ENCODE peak calls at places on chromosomes 1 and 21, in eight cellular contexts. One of them, this sample, is unnamed.

GRCh38 chr1:55213885-55214213 is 1.3 kb downstream of the USP24 start:
- DNase-seq in epithelial cell of proximal tubule: no peak
- DNase-seq in lower lobe of right lung: no peak
- DNase-seq in CD8-positive, alpha-beta T cell: no peak
- DNase-seq in prostate gland: no peak
- DNase-seq in cardiac muscle cell: no peak
- DNase-seq in choroid plexus epithelial cell: no peak
- DNase-seq in PC-3: no peak
- DNase-seq in this sample: no peak

GRCh38 chr1:112507896-112508241 is 896 bp upstream of the WNT2B start:
- DNase-seq in epithelial cell of proximal tubule: no peak
- DNase-seq in lower lobe of right lung: no peak
- DNase-seq in CD8-positive, alpha-beta T cell: no peak
- DNase-seq in prostate gland: no peak
- DNase-seq in cardiac muscle cell: no peak
- DNase-seq in choroid plexus epithelial cell: no peak
- DNase-seq in PC-3: peak; percentile 18
- DNase-seq in this sample: no peak

GRCh38 chr1:42947965-42948732 is 10.5 kb downstream of the SLC2A1 start:
- DNase-seq in epithelial cell of proximal tubule: no peak
- DNase-seq in lower lobe of right lung: no peak
- DNase-seq in CD8-positive, alpha-beta T cell: no peak
- DNase-seq in prostate gland: no peak
- DNase-seq in cardiac muscle cell: no peak
- DNase-seq in choroid plexus epithelial cell: no peak
- DNase-seq in PC-3: no peak
- DNase-seq in this sample: no peak

GRCh38 chr1:46512792-46513190 is 23.2 kb downstream of the DMBX1 start:
- DNase-seq in epithelial cell of proximal tubule: no peak
- DNase-seq in lower lobe of right lung: no peak
- DNase-seq in CD8-positive, alpha-beta T cell: no peak
- DNase-seq in prostate gland: no peak
- DNase-seq in cardiac muscle cell: no peak
- DNase-seq in choroid plexus epithelial cell: no peak
- DNase-seq in PC-3: no peak
- DNase-seq in this sample: no peak

GRCh38 chr21:38380391-38381137 is 117.7 kb downstream of the ERG start:
- DNase-seq in epithelial cell of proximal tubule: no peak
- DNase-seq in lower lobe of right lung: no peak
- DNase-seq in CD8-positive, alpha-beta T cell: no peak
- DNase-seq in prostate gland: no peak
- DNase-seq in cardiac muscle cell: peak; percentile 50
- DNase-seq in choroid plexus epithelial cell: peak; percentile 62
- DNase-seq in PC-3: peak; percentile 52
- DNase-seq in this sample: peak; percentile 13

GRCh38 chr1:156815307-156815826 is 1.3 kb downstream of the SH2D2A start:
- DNase-seq in epithelial cell of proximal tubule: no peak
- DNase-seq in lower lobe of right lung: no peak
- DNase-seq in CD8-positive, alpha-beta T cell: no peak
- DNase-seq in prostate gland: no peak
- DNase-seq in cardiac muscle cell: peak; percentile 83
- DNase-seq in choroid plexus epithelial cell: peak; percentile 86
- DNase-seq in PC-3: peak; percentile 69
- DNase-seq in this sample: peak; percentile 59

GRCh38 chr1:20362856-20363255 is 72.2 kb downstream of the VWA5B1 start:
- DNase-seq in epithelial cell of proximal tubule: no peak
- DNase-seq in lower lobe of right lung: no peak
- DNase-seq in CD8-positive, alpha-beta T cell: no peak
- DNase-seq in prostate gland: no peak
- DNase-seq in cardiac muscle cell: no peak
- DNase-seq in choroid plexus epithelial cell: no peak
- DNase-seq in PC-3: no peak
- DNase-seq in this sample: no peak

GRCh38 chr1:169835647-169836046 is 40.9 kb upstream of the METTL18 start:
- DNase-seq in epithelial cell of proximal tubule: no peak
- DNase-seq in lower lobe of right lung: no peak
- DNase-seq in CD8-positive, alpha-beta T cell: no peak
- DNase-seq in prostate gland: no peak
- DNase-seq in cardiac muscle cell: no peak
- DNase-seq in choroid plexus epithelial cell: no peak
- DNase-seq in PC-3: no peak
- DNase-seq in this sample: no peak

GRCh38 chr21:35995522-35996088 is 64.7 kb downstream of the SETD4 start:
- DNase-seq in epithelial cell of proximal tubule: no peak
- DNase-seq in lower lobe of right lung: no peak
- DNase-seq in CD8-positive, alpha-beta T cell: no peak
- DNase-seq in prostate gland: no peak
- DNase-seq in cardiac muscle cell: no peak
- DNase-seq in choroid plexus epithelial cell: no peak
- DNase-seq in PC-3: peak; percentile 35
- DNase-seq in this sample: no peak

GRCh38 chr1:20634594-20635084 is 1.4 kb downstream of the PINK1 start:
- DNase-seq in epithelial cell of proximal tubule: no peak
- DNase-seq in lower lobe of right lung: peak; percentile 73
- DNase-seq in CD8-positive, alpha-beta T cell: no peak
- DNase-seq in prostate gland: peak; percentile 27
- DNase-seq in cardiac muscle cell: peak; percentile 54
- DNase-seq in choroid plexus epithelial cell: peak; percentile 72
- DNase-seq in PC-3: peak; percentile 71
- DNase-seq in this sample: peak; percentile 72

GRCh38 chr1:159921700-159922498 is 3.4 kb downstream of the TAGLN2 start:
- DNase-seq in epithelial cell of proximal tubule: no peak
- DNase-seq in lower lobe of right lung: no peak
- DNase-seq in CD8-positive, alpha-beta T cell: no peak
- DNase-seq in prostate gland: no peak
- DNase-seq in cardiac muscle cell: peak; percentile 59
- DNase-seq in choroid plexus epithelial cell: no peak
- DNase-seq in PC-3: no peak
- DNase-seq in this sample: no peak

GRCh38 chr1:161505892-161506173 is 576 bp downstream of the FCGR2A start:
- DNase-seq in epithelial cell of proximal tubule: no peak
- DNase-seq in lower lobe of right lung: no peak
- DNase-seq in CD8-positive, alpha-beta T cell: no peak
- DNase-seq in prostate gland: no peak
- DNase-seq in cardiac muscle cell: no peak
- DNase-seq in choroid plexus epithelial cell: no peak
- DNase-seq in PC-3: no peak
- DNase-seq in this sample: no peak

GRCh38 chr1:3352084-3352951 is 102.1 kb upstream of the ARHGEF16 start:
- DNase-seq in epithelial cell of proximal tubule: no peak
- DNase-seq in lower lobe of right lung: no peak
- DNase-seq in CD8-positive, alpha-beta T cell: no peak
- DNase-seq in prostate gland: peak; percentile 35
- DNase-seq in cardiac muscle cell: peak; percentile 65
- DNase-seq in choroid plexus epithelial cell: peak; percentile 86
- DNase-seq in PC-3: peak; percentile 15
- DNase-seq in this sample: peak; percentile 89

GRCh38 chr21:31801551-31802234 is 69.8 kb upstream of the SCAF4 start:
- DNase-seq in epithelial cell of proximal tubule: no peak
- DNase-seq in lower lobe of right lung: no peak
- DNase-seq in CD8-positive, alpha-beta T cell: no peak
- DNase-seq in prostate gland: no peak
- DNase-seq in cardiac muscle cell: no peak
- DNase-seq in choroid plexus epithelial cell: no peak
- DNase-seq in PC-3: no peak
- DNase-seq in this sample: no peak

GRCh38 chr1:30540611-30541192 is 182.7 kb downstream of the MATN1 start:
- DNase-seq in epithelial cell of proximal tubule: no peak
- DNase-seq in lower lobe of right lung: no peak
- DNase-seq in CD8-positive, alpha-beta T cell: no peak
- DNase-seq in prostate gland: no peak
- DNase-seq in cardiac muscle cell: no peak
- DNase-seq in choroid plexus epithelial cell: no peak
- DNase-seq in PC-3: no peak
- DNase-seq in this sample: no peak

GRCh38 chr1:91550961-91551360 is 50.3 kb downstream of the CDC7 start:
- DNase-seq in epithelial cell of proximal tubule: no peak
- DNase-seq in lower lobe of right lung: no peak
- DNase-seq in CD8-positive, alpha-beta T cell: no peak
- DNase-seq in prostate gland: no peak
- DNase-seq in cardiac muscle cell: no peak
- DNase-seq in choroid plexus epithelial cell: peak; percentile 45
- DNase-seq in PC-3: no peak
- DNase-seq in this sample: no peak

GRCh38 chr1:29802181-29803068 is 566.1 kb downstream of the PTPRU start:
- DNase-seq in epithelial cell of proximal tubule: no peak
- DNase-seq in lower lobe of right lung: no peak
- DNase-seq in CD8-positive, alpha-beta T cell: peak; percentile 25
- DNase-seq in prostate gland: no peak
- DNase-seq in cardiac muscle cell: no peak
- DNase-seq in choroid plexus epithelial cell: no peak
- DNase-seq in PC-3: no peak
- DNase-seq in this sample: no peak

GRCh38 chr21:31559368-31560119 is 99.9 kb upstream of the SOD1 start:
- DNase-seq in epithelial cell of proximal tubule: peak; percentile 48
- DNase-seq in lower lobe of right lung: peak; percentile 80
- DNase-seq in CD8-positive, alpha-beta T cell: peak; percentile 94
- DNase-seq in prostate gland: peak; percentile 92
- DNase-seq in cardiac muscle cell: peak; percentile 98
- DNase-seq in choroid plexus epithelial cell: peak; percentile 98
- DNase-seq in PC-3: peak; percentile 93
- DNase-seq in this sample: peak; percentile 97

DNA sequence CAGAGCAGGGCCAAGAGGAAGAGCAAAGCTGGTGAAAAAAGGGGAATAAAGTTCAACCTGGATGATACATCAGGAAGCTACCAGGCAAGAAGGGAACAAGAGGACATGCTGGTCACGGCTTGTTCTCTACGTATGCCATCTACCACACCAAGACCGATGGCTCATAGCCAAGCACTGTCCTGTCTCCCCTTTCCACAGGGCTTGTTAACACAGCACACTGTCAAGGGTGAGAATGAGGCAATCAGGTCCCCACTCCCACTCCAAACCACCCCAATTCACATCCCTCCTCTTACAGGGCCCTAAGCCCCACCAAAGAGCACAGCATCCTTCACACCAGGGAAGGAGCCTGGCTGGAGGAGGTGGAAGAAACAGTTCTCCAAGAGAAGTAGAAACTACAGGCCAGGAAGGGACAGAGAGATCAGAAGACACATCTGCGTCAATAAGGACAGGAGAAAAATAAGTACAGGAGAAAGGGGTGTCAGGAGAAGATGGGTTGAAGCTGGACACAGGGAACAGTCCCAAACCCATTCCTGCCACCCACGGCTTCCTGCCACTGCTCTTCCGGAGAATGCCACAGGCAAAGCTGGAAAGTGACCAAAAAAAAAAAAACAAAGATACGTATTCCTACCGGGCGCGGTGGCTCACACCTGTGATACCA is 923 bp upstream of the SHC1 start:
- DNase-seq in epithelial cell of proximal tubule: no peak
- DNase-seq in lower lobe of right lung: no peak
- DNase-seq in CD8-positive, alpha-beta T cell: no peak
- DNase-seq in prostate gland: peak; percentile 72
- DNase-seq in cardiac muscle cell: no peak
- DNase-seq in choroid plexus epithelial cell: peak; percentile 61
- DNase-seq in PC-3: peak; percentile 60
- DNase-seq in this sample: no peak
- H3K4me3 ChIP-seq in epithelial cell of proximal tubule: peak overlapping the region; percentile 54
- H3K4me3 ChIP-seq in lower lobe of right lung: peak overlapping the region; percentile 83
- H3K4me3 ChIP-seq in CD8-positive, alpha-beta T cell: no peak overlapping the region
- H3K4me3 ChIP-seq in prostate gland: no peak overlapping the region
- H3K4me3 ChIP-seq in cardiac muscle cell: no peak overlapping the region
- H3K4me3 ChIP-seq in choroid plexus epithelial cell: peak overlapping the region; percentile 71
- H3K4me3 ChIP-seq in PC-3: peak overlapping the region; percentile 35
- H3K4me3 ChIP-seq in this sample: peak overlapping the region; percentile 17

GRCh38 chr1:34369701-34370455 is 193.2 kb downstream of the C1orf94 start:
- DNase-seq in epithelial cell of proximal tubule: no peak
- DNase-seq in lower lobe of right lung: no peak
- DNase-seq in CD8-positive, alpha-beta T cell: no peak
- DNase-seq in prostate gland: peak; percentile 1
- DNase-seq in cardiac muscle cell: no peak
- DNase-seq in choroid plexus epithelial cell: no peak
- DNase-seq in PC-3: no peak
- DNase-seq in this sample: no peak

GRCh38 chr1:34370748-34371147 is 194.0 kb downstream of the C1orf94 start:
- DNase-seq in epithelial cell of proximal tubule: no peak
- DNase-seq in lower lobe of right lung: no peak
- DNase-seq in CD8-positive, alpha-beta T cell: no peak
- DNase-seq in prostate gland: no peak
- DNase-seq in cardiac muscle cell: no peak
- DNase-seq in choroid plexus epithelial cell: no peak
- DNase-seq in PC-3: no peak
- DNase-seq in this sample: no peak

GRCh38 chr1:34366875-34367624 is 190.3 kb downstream of the C1orf94 start:
- DNase-seq in epithelial cell of proximal tubule: no peak
- DNase-seq in lower lobe of right lung: no peak
- DNase-seq in CD8-positive, alpha-beta T cell: no peak
- DNase-seq in prostate gland: peak; percentile 1
- DNase-seq in cardiac muscle cell: no peak
- DNase-seq in choroid plexus epithelial cell: no peak
- DNase-seq in PC-3: no peak
- DNase-seq in this sample: no peak

GRCh38 chr1:34365295-34365694 is 188.6 kb downstream of the C1orf94 start:
- DNase-seq in epithelial cell of proximal tubule: no peak
- DNase-seq in lower lobe of right lung: no peak
- DNase-seq in CD8-positive, alpha-beta T cell: no peak
- DNase-seq in prostate gland: no peak
- DNase-seq in cardiac muscle cell: no peak
- DNase-seq in choroid plexus epithelial cell: no peak
- DNase-seq in PC-3: no peak
- DNase-seq in this sample: no peak

GRCh38 chr1:34367954-34368353 is 191.2 kb downstream of the C1orf94 start:
- DNase-seq in epithelial cell of proximal tubule: no peak
- DNase-seq in lower lobe of right lung: no peak
- DNase-seq in CD8-positive, alpha-beta T cell: no peak
- DNase-seq in prostate gland: no peak
- DNase-seq in cardiac muscle cell: no peak
- DNase-seq in choroid plexus epithelial cell: no peak
- DNase-seq in PC-3: no peak
- DNase-seq in this sample: no peak
- TF ChIP-seq CTCF in epithelial cell of proximal tubule: no peak
- TF ChIP-seq CTCF in lower lobe of right lung: no peak
- TF ChIP-seq CTCF in CD8-positive, alpha-beta T cell: no peak
- TF ChIP-seq CTCF in prostate gland: no peak
- TF ChIP-seq CTCF in cardiac muscle cell: no peak
- TF ChIP-seq CTCF in choroid plexus epithelial cell: no peak
- TF ChIP-seq CTCF in PC-3: no peak
- TF ChIP-seq CTCF in this sample: no peak

GRCh38 chr1:155137129-155137528 is 1.5 kb downstream of the SLC50A1 start:
- DNase-seq in epithelial cell of proximal tubule: no peak
- DNase-seq in lower lobe of right lung: no peak
- DNase-seq in CD8-positive, alpha-beta T cell: no peak
- DNase-seq in prostate gland: no peak
- DNase-seq in cardiac muscle cell: no peak
- DNase-seq in choroid plexus epithelial cell: no peak
- DNase-seq in PC-3: no peak
- DNase-seq in this sample: no peak
- H3K4me3 ChIP-seq in epithelial cell of proximal tubule: peak overlapping the region; percentile 87
- H3K4me3 ChIP-seq in lower lobe of right lung: peak overlapping the region; percentile 64
- H3K4me3 ChIP-seq in CD8-positive, alpha-beta T cell: peak overlapping the region; percentile 93
- H3K4me3 ChIP-seq in prostate gland: peak overlapping the region; percentile 58
- H3K4me3 ChIP-seq in cardiac muscle cell: no peak overlapping the region
- H3K4me3 ChIP-seq in choroid plexus epithelial cell: peak overlapping the region; percentile 45
- H3K4me3 ChIP-seq in PC-3: peak overlapping the region; percentile 87
- H3K4me3 ChIP-seq in this sample: no peak overlapping the region

DNA sequence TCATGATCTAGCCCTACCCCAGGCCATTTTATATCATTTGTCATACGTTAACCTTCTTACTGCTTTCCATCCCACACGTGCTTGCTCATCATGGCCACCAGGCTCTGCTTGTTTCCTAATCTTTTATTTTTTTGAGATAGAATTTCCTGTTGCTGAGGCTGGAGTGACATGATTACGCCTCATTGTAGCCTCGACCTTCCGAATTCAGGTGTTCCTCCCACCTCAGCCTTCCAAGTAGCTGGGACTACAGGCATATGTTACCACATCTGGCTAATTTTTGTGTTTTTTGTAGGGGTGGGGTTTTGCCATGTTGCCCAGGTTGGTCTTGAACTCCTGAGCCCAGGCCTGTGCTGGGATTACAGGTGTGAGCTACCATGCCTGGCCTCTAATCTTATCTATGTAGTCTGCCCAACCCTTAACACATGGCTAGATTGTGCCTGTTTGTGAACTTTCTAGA is 3.3 kb downstream of the UAP1 start:
- DNase-seq in epithelial cell of proximal tubule: no peak
- DNase-seq in lower lobe of right lung: no peak
- DNase-seq in CD8-positive, alpha-beta T cell: no peak
- DNase-seq in prostate gland: no peak
- DNase-seq in cardiac muscle cell: peak; percentile 31
- DNase-seq in choroid plexus epithelial cell: peak; percentile 19
- DNase-seq in PC-3: no peak
- DNase-seq in this sample: no peak
- TF ChIP-seq CTCF in epithelial cell of proximal tubule: no peak
- TF ChIP-seq CTCF in lower lobe of right lung: no peak
- TF ChIP-seq CTCF in CD8-positive, alpha-beta T cell: no peak
- TF ChIP-seq CTCF in prostate gland: no peak
- TF ChIP-seq CTCF in cardiac muscle cell: peak; percentile 12
- TF ChIP-seq CTCF in choroid plexus epithelial cell: no peak
- TF ChIP-seq CTCF in PC-3: no peak
- TF ChIP-seq CTCF in this sample: no peak

This sample was measured in astrocyte of the spinal cord.